ENCODE peak calls at places on chromosomes 12 and 14, in ten cellular contexts. C, A, K, R, M, Z, E, W, F and L are unnamed samples.

GRCh38 chr14:33457021-33457420 is 493.9 kb downstream of the EGLN3 start:
- DNase-seq in C (no peak), A (no peak), K (no peak), R (no peak), M (no peak), Z (no peak), E (no peak), W (no peak), F (no peak), L (no peak)

GRCh38 chr12:105846331-105846730 is 292.4 kb downstream of the NUAK1 start:
- DNase-seq in C (no peak), A (no peak), K (no peak), R (no peak), M (no peak), Z (no peak), E (no peak), W (no peak), F (no peak), L (no peak)

GRCh38 chr12:52720487-52720886 is 17.2 kb upstream of the KRT77 start:
- DNase-seq in C (no peak), A (peak; percentile 38), K (no peak), R (no peak), M (no peak), Z (no peak), E (no peak), W (no peak), F (no peak), L (no peak)

GRCh38 chr14:93027810-93028723 is 87.7 kb downstream of the ITPK1 start:
- DNase-seq in C (no peak), A (no peak), K (no peak), R (no peak), M (no peak), Z (no peak), E (no peak), W (no peak), F (no peak), L (no peak)

GRCh38 chr14:39395555-39396254 is 36.5 kb downstream of the FBXO33 start:
- DNase-seq in C (no peak), A (peak; percentile 39), K (no peak), R (no peak), M (no peak), Z (no peak), E (no peak), W (no peak), F (no peak), L (no peak)

GRCh38 chr14:24789277-24789832 is 155.4 kb upstream of the GZMB start:
- DNase-seq in C (no peak), A (no peak), K (no peak), R (no peak), M (no peak), Z (no peak), E (no peak), W (no peak), F (no peak), L (no peak)

GRCh38 chr12:64675795-64676194 is 65.5 kb downstream of the RASSF3 start:
- DNase-seq in C (no peak), A (no peak), K (no peak), R (peak; percentile 71), M (no peak), Z (peak; percentile 94), E (no peak), W (peak; percentile 82), F (no peak), L (no peak)

GRCh38 chr12:118038122-118038521 is 21.6 kb downstream of the RFC5 start:
- DNase-seq in C (no peak), A (no peak), K (no peak), R (no peak), M (no peak), Z (no peak), E (no peak), W (no peak), F (no peak), L (no peak)

GRCh38 chr14:67643671-67644070 is 24.0 kb downstream of the ARG2 start:
- DNase-seq in C (no peak), A (no peak), K (no peak), R (no peak), M (no peak), Z (no peak), E (no peak), W (no peak), F (no peak), L (no peak)

GRCh38 chr12:54160807-54161480 is 27.8 kb downstream of the SMUG1 start:
- DNase-seq in C (no peak), A (no peak), K (no peak), R (no peak), M (no peak), Z (no peak), E (no peak), W (no peak), F (no peak), L (no peak)

GRCh38 chr12:103373088-103373523 is 122.7 kb downstream of the C12orf42 start:
- DNase-seq in C (no peak), A (no peak), K (peak; percentile 29), R (no peak), M (no peak), Z (no peak), E (no peak), W (no peak), F (no peak), L (no peak)

DNA sequence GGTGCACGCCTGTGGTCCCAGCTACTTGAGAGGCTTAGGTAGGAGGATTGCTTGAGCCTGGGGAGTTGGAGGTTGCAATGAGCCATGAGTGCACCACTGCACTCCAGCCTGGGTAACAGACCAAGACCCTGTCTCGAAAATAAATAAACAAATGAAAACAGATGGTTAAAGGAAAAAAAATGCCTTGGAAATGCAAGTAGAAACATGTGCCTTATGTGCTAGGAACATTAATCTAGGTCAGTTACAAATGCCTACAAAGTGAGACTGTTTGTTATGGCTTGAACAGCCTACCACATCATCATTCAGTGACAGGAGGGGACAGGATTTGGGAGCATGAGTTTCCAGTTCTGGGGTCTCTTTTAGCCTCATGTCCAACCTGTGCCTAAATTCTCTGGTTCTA is 52.4 kb upstream of the BCAT1 start:
- DNase-seq in C (no peak), A (peak; percentile 30), K (no peak), R (no peak), M (no peak), Z (no peak), E (no peak), W (no peak), F (no peak), L (no peak)
- H3K4me3 ChIP-seq in C (no peak overlapping the region), A (no peak overlapping the region), K (no peak overlapping the region), R (no peak overlapping the region), M (no peak overlapping the region), Z (no peak overlapping the region), E (no peak overlapping the region), W (no peak overlapping the region), F (no peak overlapping the region), L (no peak overlapping the region)

DNA sequence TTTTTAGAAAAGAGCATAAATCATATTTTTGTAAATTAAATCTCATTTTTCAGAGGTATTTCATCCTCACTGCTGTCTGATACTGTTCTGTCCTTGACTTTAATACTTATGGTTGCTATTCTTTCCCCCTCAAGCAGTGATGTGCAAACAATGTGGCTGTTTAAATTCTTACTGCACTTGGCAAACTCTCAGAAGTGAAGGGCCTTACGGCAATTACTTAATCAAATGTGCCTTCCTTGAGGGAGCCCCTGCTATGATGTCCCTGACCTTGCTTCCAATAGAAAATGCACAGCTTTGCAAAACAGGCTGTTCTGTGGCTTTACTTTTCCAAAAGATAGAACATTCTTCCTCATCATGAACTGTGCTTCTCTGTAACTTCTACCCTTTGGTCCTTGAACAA is 35.2 kb downstream of the UBE3B start:
- DNase-seq in C (no peak), A (peak; percentile 11), K (no peak), R (no peak), M (no peak), Z (no peak), E (no peak), W (no peak), F (no peak), L (no peak)
- H3K4me1 ChIP-seq in C (no peaks in the 10 kb centered on the region), A (no peaks in the 10 kb centered on the region), K (no peaks in the 10 kb centered on the region), R (no peaks in the 10 kb centered on the region), M (no peaks in the 10 kb centered on the region), Z (no peaks in the 10 kb centered on the region), E (no peaks in the 10 kb centered on the region), W (peaks cover 6% of the 10 kb centered on the region), F (peaks cover 11% of the 10 kb centered on the region), L (no peaks in the 10 kb centered on the region)

GRCh38 chr12:72275551-72275950 is 3.4 kb downstream of the TRHDE start:
- DNase-seq in C (no peak), A (no peak), K (no peak), R (no peak), M (no peak), Z (no peak), E (no peak), W (no peak), F (no peak), L (no peak)
- H3K4me3 ChIP-seq in C (peak overlapping the region; percentile 55), A (peak overlapping the region; percentile 35), K (no peak overlapping the region), R (peak overlapping the region; percentile 82), M (no peak overlapping the region), Z (peak overlapping the region; percentile 71), E (no peak overlapping the region), W (no peak overlapping the region), F (no peak overlapping the region), L (no peak overlapping the region)

GRCh38 chr14:55336161-55336560 is 64.9 kb downstream of the FBXO34 start:
- DNase-seq in C (no peak), A (no peak), K (no peak), R (no peak), M (no peak), Z (no peak), E (no peak), W (no peak), F (no peak), L (no peak)

GRCh38 chr14:55336691-55337090 is 65.5 kb downstream of the FBXO34 start:
- DNase-seq in C (no peak), A (no peak), K (no peak), R (no peak), M (no peak), Z (no peak), E (no peak), W (no peak), F (no peak), L (no peak)

GRCh38 chr14:55332654-55333570 is 61.7 kb downstream of the FBXO34 start:
- DNase-seq in C (no peak), A (peak; percentile 19), K (no peak), R (no peak), M (no peak), Z (no peak), E (no peak), W (no peak), F (no peak), L (no peak)

GRCh38 chr14:55329999-55330710 is 58.9 kb downstream of the FBXO34 start:
- DNase-seq in C (no peak), A (peak; percentile 45), K (no peak), R (no peak), M (no peak), Z (no peak), E (no peak), W (no peak), F (no peak), L (no peak)

DNA sequence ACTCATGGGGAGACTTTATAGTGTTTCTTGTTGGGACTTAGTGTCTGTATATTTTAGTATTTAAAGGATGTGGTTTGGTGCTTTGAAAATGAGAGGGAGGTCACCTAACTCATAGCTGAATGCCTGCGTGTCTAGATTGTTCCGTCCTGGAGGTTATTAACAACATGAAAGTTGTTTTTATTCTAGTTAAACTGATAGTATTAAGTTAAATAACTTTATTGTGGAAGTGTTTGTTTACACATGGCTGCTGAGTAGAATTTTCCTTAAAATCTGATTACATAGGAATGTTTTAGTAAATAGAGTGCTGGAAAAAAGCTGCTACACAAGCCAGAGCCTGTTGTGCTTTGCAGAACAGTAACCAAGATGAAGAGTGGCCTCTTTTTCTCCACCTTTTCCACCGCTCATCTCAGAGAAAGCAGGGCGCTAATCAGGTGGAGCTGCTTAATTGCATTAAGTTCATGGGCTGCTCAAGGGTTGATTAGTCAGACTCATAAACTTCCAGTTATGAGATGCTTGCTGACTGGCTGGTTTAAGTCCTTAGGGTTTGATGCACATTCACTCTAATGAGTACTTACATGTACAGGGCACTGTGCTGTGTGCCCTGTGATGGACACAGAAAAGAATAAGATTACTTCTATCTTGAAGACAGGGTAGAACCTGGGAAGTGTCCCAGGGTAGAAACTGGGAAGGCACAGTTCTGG is 62.7 kb downstream of the FBXO34 start:
- DNase-seq in C (no peak), A (peak; percentile 81), K (no peak), R (no peak), M (no peak), Z (no peak), E (no peak), W (no peak), F (no peak), L (no peak)
- H3K4me1 ChIP-seq in C (peaks cover 43% of the 10 kb centered on the region), A (peaks cover 12% of the 10 kb centered on the region), K (peaks cover 12% of the 10 kb centered on the region), R (peaks cover 22% of the 10 kb centered on the region), M (no peaks in the 10 kb centered on the region), Z (peaks cover 6% of the 10 kb centered on the region), E (no peaks in the 10 kb centered on the region), W (peaks cover 46% of the 10 kb centered on the region), F (peaks cover 60% of the 10 kb centered on the region), L (peaks cover 23% of the 10 kb centered on the region)